ENCODE peak calls at places on chromosomes 4 and X, in five cellular contexts. C, L, B, E and P are unnamed samples.

GRCh38 chrX:12701625-12702024 is 89.6 kb upstream of the PRPS2 start:
- DNase-seq in C (no peak), L (peak), B (peak), E (peak), P (peak)

GRCh38 chr4:98381306-98381705 is 120.1 kb downstream of the RAP1GDS1 start:
- DNase-seq in C (no peak), L (no peak), B (no peak), E (no peak), P (no peak)

GRCh38 chrX:44422631-44423030 is 79.2 kb upstream of the EFHC2 start:
- DNase-seq in C (no peak), L (no peak), B (no peak), E (no peak), P (no peak)

GRCh38 chrX:82141942-82142341 is 940.0 kb downstream of the SH3BGRL start:
- DNase-seq in C (no peak), L (no peak), B (no peak), E (no peak), P (no peak)

GRCh38 chr4:105155426-105155825 is 8.8 kb downstream of the TET2 start:
- DNase-seq in C (no peak), L (no peak), B (no peak), E (no peak), P (no peak)

GRCh38 chrX:68433155-68433980 is at the start of gene OPHN1:
- DNase-seq in C (peak), L (peak), B (peak), E (peak), P (peak)

GRCh38 chr4:23770011-23770410 is 119.8 kb downstream of the PPARGC1A start:
- DNase-seq in C (no peak), L (no peak), B (no peak), E (no peak), P (no peak)

GRCh38 chrX:133745361-133745760 is 240.0 kb downstream of the GPC3 start:
- DNase-seq in C (no peak), L (no peak), B (no peak), E (no peak), P (no peak)

GRCh38 chr4:108427946-108428345 is 192.4 kb upstream of the RPL34 start:
- DNase-seq in C (no peak), L (no peak), B (no peak), E (no peak), P (no peak)

GRCh38 chr4:179196511-179196910 is 1754.3 kb upstream of the AGA start:
- DNase-seq in C (no peak), L (no peak), B (no peak), E (no peak), P (no peak)

GRCh38 chrX:150508461-150509367 is 59.7 kb upstream of the MTM1 start:
- DNase-seq in C (peak), L (peak), B (no peak), E (no peak), P (no peak)

GRCh38 chr4:8647626-8648025 is 55.1 kb downstream of the CPZ start:
- DNase-seq in C (no peak), L (peak), B (no peak), E (no peak), P (no peak)

GRCh38 chr4:34279011-34279410 is 1965.3 kb downstream of the ARAP2 start:
- DNase-seq in C (no peak), L (no peak), B (no peak), E (no peak), P (no peak)

GRCh38 chr4:20255251-20255586 is 3.5 kb downstream of the SLIT2 start:
- DNase-seq in C (no peak), L (no peak), B (no peak), E (no peak), P (no peak)

GRCh38 chr4:20254517-20255250 is 3.0 kb downstream of the SLIT2 start:
- DNase-seq in C (peak), L (no peak), B (peak), E (no peak), P (peak)

GRCh38 chr4:20253272-20253798 is 1.6 kb downstream of the SLIT2 start:
- DNase-seq in C (no peak), L (no peak), B (peak), E (no peak), P (peak)

GRCh38 chr4:20252656-20253271 is 1.1 kb downstream of the SLIT2 start:
- DNase-seq in C (peak), L (no peak), B (peak), E (no peak), P (peak)

DNA sequence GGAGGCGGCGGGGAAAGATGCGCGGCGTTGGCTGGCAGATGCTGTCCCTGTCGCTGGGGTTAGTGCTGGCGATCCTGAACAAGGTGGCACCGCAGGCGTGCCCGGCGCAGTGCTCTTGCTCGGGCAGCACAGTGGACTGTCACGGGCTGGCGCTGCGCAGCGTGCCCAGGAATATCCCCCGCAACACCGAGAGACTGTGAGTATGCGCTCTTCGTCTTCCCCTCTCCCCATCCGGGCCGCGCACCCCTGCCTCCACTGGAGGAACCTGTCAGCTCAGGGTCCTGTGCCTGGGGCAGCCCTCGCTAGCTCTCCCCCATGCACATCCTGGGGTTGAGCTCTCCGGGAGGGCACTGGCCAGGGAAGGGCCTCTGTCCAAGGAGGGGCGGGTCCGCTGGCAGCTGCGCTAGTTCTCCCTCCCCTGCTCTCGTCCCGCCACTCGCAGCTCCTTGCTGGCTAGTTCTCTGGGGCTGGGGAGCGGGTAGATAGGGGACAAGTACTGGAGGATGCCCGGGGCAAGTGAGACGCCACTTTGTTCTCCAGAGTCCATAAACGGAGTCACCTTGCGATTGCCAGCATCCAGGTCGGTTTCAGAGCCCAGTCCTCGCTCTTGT is 2.2 kb downstream of the SLIT2 start:
- DNase-seq in C (no peak), L (no peak), B (peak), E (no peak), P (peak)
- H3K4me3 ChIP-seq in C (peak), L (peak), B (peak), E (peak), P (peak)

GRCh38 chrX:65241059-65241721 is 264.9 kb upstream of the ZC4H2 start:
- DNase-seq in C (no peak), L (no peak), B (no peak), E (no peak), P (no peak)
- H3K27ac ChIP-seq in C (no peak), L (no peak), B (no peak), E (no peak), P (no peak)

GRCh38 chrX:103275947-103276567 is 493 bp downstream of the TCEAL5 start:
- DNase-seq in C (no peak), L (no peak), B (no peak), E (no peak), P (no peak)
- H3K4me3 ChIP-seq in C (peak), L (no peak), B (peak), E (no peak), P (no peak)

GRCh38 chrX:109872021-109872730 is 130.7 kb upstream of the TMEM164 start:
- DNase-seq in C (no peak), L (no peak), B (no peak), E (no peak), P (no peak)
- H3K27ac ChIP-seq in C (no peak), L (no peak), B (no peak), E (no peak), P (no peak)

DNA sequence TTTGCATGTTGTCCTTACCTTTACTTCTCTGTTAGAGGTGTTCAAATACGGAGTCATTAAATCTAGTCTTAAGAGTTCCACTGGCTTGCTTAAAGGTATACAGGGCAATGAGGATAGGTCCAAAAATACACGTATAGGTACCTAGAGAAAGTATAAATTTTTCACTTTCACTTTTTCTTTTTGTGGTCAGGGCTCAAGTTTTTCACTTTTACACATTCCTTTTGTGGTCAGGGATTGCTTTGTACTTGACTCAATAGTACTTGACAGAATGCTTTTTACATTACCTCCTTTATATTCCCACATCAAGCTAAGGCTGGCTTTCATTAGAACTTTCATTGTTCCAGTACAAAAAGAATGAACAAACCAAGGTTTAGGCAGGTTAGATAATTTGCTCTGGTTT is 21.7 kb downstream of the TMEM184C start:
- DNase-seq in C (no peak), L (no peak), B (no peak), E (peak), P (no peak)
- H3K4me3 ChIP-seq in C (no peak), L (no peak), B (no peak), E (no peak), P (no peak)

DNA sequence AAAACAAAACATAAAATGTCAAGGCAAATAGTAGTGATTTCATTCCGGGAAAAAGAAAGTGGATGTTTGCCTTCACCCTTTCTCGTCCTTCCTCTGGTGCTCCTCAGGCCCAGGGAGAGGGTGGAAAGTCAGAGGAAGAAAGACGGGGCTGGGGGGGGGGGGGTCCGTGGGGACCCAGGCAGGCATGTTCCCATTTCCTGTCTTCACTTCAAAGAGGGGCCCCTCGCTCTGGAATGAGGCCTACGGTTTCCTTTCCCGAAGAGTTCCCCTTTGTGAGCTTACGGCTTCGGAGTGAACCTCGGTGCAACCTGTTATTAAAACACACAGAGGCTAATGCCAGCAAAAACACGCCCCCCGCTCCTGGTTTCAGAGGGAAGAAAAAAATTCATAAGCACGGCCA is 40.0 kb downstream of the SHOX start:
- DNase-seq in C (no peak), L (no peak), B (no peak), E (no peak), P (no peak)
- H3K27ac ChIP-seq in C (no peak), L (no peak), B (no peak), E (no peak), P (no peak)

GRCh38 chrX:72621619-72622485 is 49.2 kb upstream of the HDAC8 start:
- DNase-seq in C (no peak), L (no peak), B (no peak), E (peak), P (no peak)
- H3K4me3 ChIP-seq in C (no peak), L (no peak), B (no peak), E (no peak), P (no peak)

GRCh38 chr4:177369372-177369771 is 59.7 kb downstream of the NEIL3 start:
- DNase-seq in C (no peak), L (no peak), B (no peak), E (no peak), P (no peak)

GRCh38 chr4:177375971-177376370 is 66.3 kb downstream of the AGA start:
- DNase-seq in C (no peak), L (no peak), B (no peak), E (no peak), P (no peak)

GRCh38 chr4:177375372-177375771 is 65.7 kb downstream of the NEIL3 start:
- DNase-seq in C (no peak), L (no peak), B (no peak), E (no peak), P (no peak)

GRCh38 chr4:177371452-177371851 is 61.8 kb downstream of the NEIL3 start:
- DNase-seq in C (no peak), L (no peak), B (no peak), E (no peak), P (no peak)

DNA sequence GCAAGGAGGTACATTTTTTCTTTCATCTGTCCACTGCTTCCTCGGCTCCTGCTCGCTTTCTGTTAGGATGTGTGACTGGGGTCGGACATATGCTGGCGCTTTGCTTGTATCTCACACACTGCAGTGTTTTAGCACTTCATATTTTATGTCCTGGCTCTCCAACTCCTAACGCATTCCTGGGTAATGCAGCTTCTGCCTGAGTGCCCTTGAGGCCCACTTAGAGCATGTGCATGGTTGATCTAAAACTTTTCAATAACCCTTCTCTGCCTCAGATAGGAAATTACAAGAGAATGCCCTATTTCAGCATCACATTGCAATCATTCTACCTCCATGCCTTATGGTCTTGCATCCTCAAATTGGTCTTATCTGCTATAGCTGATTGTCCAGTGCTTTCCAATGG is 65.3 kb downstream of the NEIL3 start:
- DNase-seq in C (no peak), L (no peak), B (peak), E (no peak), P (no peak)
- H3K27ac ChIP-seq in C (no peak), L (no peak), B (peak), E (no peak), P (no peak)

DNA sequence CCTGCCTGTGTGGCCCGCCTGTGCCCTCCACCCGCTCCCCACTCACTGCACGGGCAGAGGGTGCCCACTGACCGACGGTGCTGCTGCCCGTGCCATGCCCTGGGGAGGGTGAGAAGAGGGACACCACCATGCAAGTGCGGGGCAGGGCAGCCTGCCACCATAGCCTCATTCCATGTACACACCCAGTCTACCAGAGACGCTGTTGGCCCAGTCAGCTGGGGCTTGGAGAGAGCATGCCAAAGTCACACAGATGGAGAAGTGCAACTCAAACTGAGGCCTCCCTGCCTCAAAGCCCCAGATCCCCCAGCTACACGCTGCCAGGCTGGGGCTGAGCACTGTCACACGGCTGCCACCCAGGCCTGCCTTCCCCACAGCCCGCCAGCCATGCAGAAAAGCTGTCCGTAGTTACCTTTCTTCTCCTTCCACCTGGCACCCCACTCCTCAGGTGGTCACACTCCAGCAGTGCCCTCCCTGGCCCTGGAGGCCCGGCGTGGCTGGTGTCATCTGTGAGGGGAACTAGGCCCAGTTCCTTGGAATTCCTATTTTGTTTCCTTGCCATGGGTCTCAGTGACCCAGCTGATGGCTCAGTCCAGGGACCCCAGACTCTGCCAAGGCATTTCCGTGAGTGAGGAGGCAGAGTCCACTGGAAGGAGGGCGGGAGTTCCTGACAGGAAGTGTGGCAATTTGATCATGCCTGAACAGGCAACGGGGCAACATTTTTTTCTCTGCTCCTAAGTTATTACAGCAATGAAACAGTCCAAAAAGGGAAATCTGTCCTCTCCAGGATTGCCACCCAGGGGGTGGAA is at the start of gene SLC2A9:
- DNase-seq in C (no peak), L (no peak), B (no peak), E (peak), P (no peak)
- H3K4me3 ChIP-seq in C (peak), L (no peak), B (no peak), E (peak), P (no peak)